ENCODE peak calls at places on chromosomes 13 and 19, in seven cellular contexts. K is skeletal muscle cell; U is activated naive CD4-positive, alpha-beta T cell treated with Interleukin-2 at 50 U/mL for 16 hours; P is sciatic nerve; A is KBM-7; L is ACHN; X is stimulated activated naive B cell treated with anti-CD40 and anti-IgM and Interleukin-4, amounts not matched to agents 10 μg/mL and 1 μg/mL and 100 μg/mL, for 72 hours. W is an unnamed sample.

GRCh38 chr19:47021536-47022139 is 2.0 kb downstream of the NPAS1 start:
- DNase-seq in K (no peak), U (no peak), P (no peak), A (no peak), L (peak), X (no peak), W (no peak)

GRCh38 chr19:19366691-19367396 is 38.6 kb upstream of the GATAD2A start:
- DNase-seq in K (peak), U (peak), P (no peak), A (peak), L (peak), X (peak), W (peak)

GRCh38 chr19:5642204-5642603 is 19.3 kb downstream of the SAFB start:
- DNase-seq in K (no peak), U (no peak), P (no peak), A (no peak), L (no peak), X (no peak), W (no peak)

GRCh38 chr13:99982021-99982740 is 597 bp downstream of the ZIC2 start:
- DNase-seq in K (no peak), U (no peak), P (no peak), A (peak), L (peak), X (no peak), W (no peak)

GRCh38 chr13:111372651-111373425 is 52.4 kb downstream of the TEX29 start:
- DNase-seq in K (no peak), U (no peak), P (no peak), A (no peak), L (no peak), X (no peak), W (no peak)

GRCh38 chr13:30581582-30581981 is 36.1 kb upstream of the USPL1 start:
- DNase-seq in K (no peak), U (no peak), P (no peak), A (peak), L (peak), X (no peak), W (no peak)

GRCh38 chr13:107305178-107305577 is 737.2 kb upstream of the ARGLU1 start:
- DNase-seq in K (no peak), U (no peak), P (no peak), A (no peak), L (no peak), X (no peak), W (no peak)

GRCh38 chr13:109400625-109401257 is 385.6 kb downstream of the IRS2 start:
- DNase-seq in K (no peak), U (no peak), P (no peak), A (no peak), L (no peak), X (no peak), W (no peak)

GRCh38 chr13:24632382-24633121 is 47.7 kb upstream of the ATP12A start:
- DNase-seq in K (no peak), U (no peak), P (no peak), A (no peak), L (no peak), X (no peak), W (no peak)

GRCh38 chr19:23554548-23554947 is 132.5 kb downstream of the ZNF675 start:
- DNase-seq in K (no peak), U (no peak), P (no peak), A (no peak), L (no peak), X (no peak), W (no peak)

GRCh38 chr13:99656092-99656745 is 154.9 kb downstream of the TM9SF2 start:
- DNase-seq in K (no peak), U (peak), P (peak), A (peak), L (peak), X (peak), W (peak)

GRCh38 chr13:32720026-32720425 is 133.8 kb downstream of the PDS5B start:
- DNase-seq in K (no peak), U (no peak), P (no peak), A (no peak), L (no peak), X (no peak), W (no peak)

GRCh38 chr13:111304603-111305289 is 15.7 kb upstream of the TEX29 start:
- DNase-seq in K (no peak), U (no peak), P (no peak), A (no peak), L (no peak), X (no peak), W (no peak)

GRCh38 chr13:60091573-60091972 is 72.2 kb downstream of the DIAPH3 start:
- DNase-seq in K (no peak), U (no peak), P (no peak), A (no peak), L (no peak), X (no peak), W (no peak)

W was measured in effector CD8-positive, alpha-beta T cell.